ENCODE peak calls at places on chromosomes 7 and 10, in seven cellular contexts. One of them, this sample, is unnamed.

GRCh38 chr10:32948451-32948850 is 9.6 kb downstream of the ITGB1 start:
- DNase-seq in MM.1S: no peak
- DNase-seq in fibroblast of lung: no peak
- DNase-seq in HepG2: peak; percentile 87
- DNase-seq in mesendoderm: peak; percentile 73
- DNase-seq in neural progenitor cell: no peak
- DNase-seq in GM23248: no peak
- DNase-seq in this sample: no peak

GRCh38 chr10:74957199-74958084 is 131.0 kb downstream of the KAT6B start:
- DNase-seq in fibroblast of lung: no peak
- DNase-seq in MM.1S: no peak
- DNase-seq in HepG2: no peak
- DNase-seq in neural progenitor cell: no peak
- DNase-seq in mesendoderm: no peak
- DNase-seq in GM23248: peak; percentile 26
- DNase-seq in this sample: no peak

GRCh38 chr10:79051766-79052165 is 17.0 kb upstream of the ZMIZ1 start:
- DNase-seq in HepG2: no peak
- DNase-seq in mesendoderm: no peak
- DNase-seq in MM.1S: no peak
- DNase-seq in GM23248: no peak
- DNase-seq in neural progenitor cell: no peak
- DNase-seq in fibroblast of lung: no peak
- DNase-seq in this sample: no peak

GRCh38 chr10:12712284-12712983 is 289.1 kb downstream of the CCDC3 start:
- DNase-seq in HepG2: no peak
- DNase-seq in neural progenitor cell: no peak
- DNase-seq in GM23248: no peak
- DNase-seq in mesendoderm: no peak
- DNase-seq in MM.1S: no peak
- DNase-seq in fibroblast of lung: no peak
- DNase-seq in this sample: no peak

GRCh38 chr7:149879801-149880738 is 6.3 kb downstream of the ATP6V0E2 start:
- DNase-seq in fibroblast of lung: no peak
- DNase-seq in neural progenitor cell: no peak
- DNase-seq in HepG2: no peak
- DNase-seq in GM23248: no peak
- DNase-seq in mesendoderm: no peak
- DNase-seq in MM.1S: no peak
- DNase-seq in this sample: no peak

GRCh38 chr7:1675673-1676549 is 5.8 kb downstream of the ELFN1 start:
- DNase-seq in GM23248: no peak
- DNase-seq in MM.1S: no peak
- DNase-seq in fibroblast of lung: no peak
- DNase-seq in HepG2: no peak
- DNase-seq in neural progenitor cell: no peak
- DNase-seq in mesendoderm: no peak
- DNase-seq in this sample: no peak

GRCh38 chr7:129332354-129333056 is 101.7 kb upstream of the STRIP2 start:
- DNase-seq in MM.1S: no peak
- DNase-seq in neural progenitor cell: no peak
- DNase-seq in GM23248: peak; percentile 83
- DNase-seq in mesendoderm: no peak
- DNase-seq in fibroblast of lung: peak; percentile 83
- DNase-seq in HepG2: no peak
- DNase-seq in this sample: peak; percentile 80

GRCh38 chr7:131042269-131043160 is 285.2 kb upstream of the MKLN1 start:
- DNase-seq in fibroblast of lung: no peak
- DNase-seq in GM23248: peak; percentile 35
- DNase-seq in neural progenitor cell: peak; percentile 3
- DNase-seq in MM.1S: no peak
- DNase-seq in mesendoderm: peak; percentile 23
- DNase-seq in HepG2: no peak
- DNase-seq in this sample: no peak

GRCh38 chr7:157391036-157391710 is 54.4 kb downstream of the DNAJB6 start:
- DNase-seq in MM.1S: no peak
- DNase-seq in neural progenitor cell: no peak
- DNase-seq in fibroblast of lung: no peak
- DNase-seq in mesendoderm: no peak
- DNase-seq in HepG2: no peak
- DNase-seq in GM23248: no peak
- DNase-seq in this sample: no peak

GRCh38 chr10:132212816-132213215 is 26.1 kb downstream of the DPYSL4 start:
- DNase-seq in mesendoderm: no peak
- DNase-seq in GM23248: no peak
- DNase-seq in MM.1S: no peak
- DNase-seq in fibroblast of lung: no peak
- DNase-seq in neural progenitor cell: no peak
- DNase-seq in HepG2: no peak
- DNase-seq in this sample: no peak

GRCh38 chr7:51324206-51324884 is 7.7 kb upstream of the COBL start:
- DNase-seq in fibroblast of lung: peak; percentile 16
- DNase-seq in mesendoderm: no peak
- DNase-seq in HepG2: no peak
- DNase-seq in MM.1S: no peak
- DNase-seq in neural progenitor cell: no peak
- DNase-seq in GM23248: peak; percentile 28
- DNase-seq in this sample: no peak

GRCh38 chr10:68218786-68219185 is 13.1 kb downstream of the ATOH7 start:
- DNase-seq in fibroblast of lung: no peak
- DNase-seq in mesendoderm: no peak
- DNase-seq in GM23248: no peak
- DNase-seq in HepG2: no peak
- DNase-seq in MM.1S: no peak
- DNase-seq in neural progenitor cell: no peak
- DNase-seq in this sample: no peak

GRCh38 chr10:13660545-13660920 is 73.8 kb downstream of the PRPF18 start:
- DNase-seq in MM.1S: no peak
- DNase-seq in HepG2: no peak
- DNase-seq in GM23248: peak; percentile 53
- DNase-seq in fibroblast of lung: peak; percentile 56
- DNase-seq in mesendoderm: no peak
- DNase-seq in neural progenitor cell: no peak
- DNase-seq in this sample: no peak

GRCh38 chr10:78817361-78817760 is 251.4 kb upstream of the ZMIZ1 start:
- DNase-seq in MM.1S: no peak
- DNase-seq in GM23248: no peak
- DNase-seq in mesendoderm: no peak
- DNase-seq in fibroblast of lung: peak; percentile 51
- DNase-seq in neural progenitor cell: no peak
- DNase-seq in HepG2: no peak
- DNase-seq in this sample: no peak

GRCh38 chr10:43891241-43891640 is 242.6 kb upstream of the ZNF32 start:
- DNase-seq in mesendoderm: no peak
- DNase-seq in GM23248: no peak
- DNase-seq in MM.1S: no peak
- DNase-seq in HepG2: no peak
- DNase-seq in neural progenitor cell: no peak
- DNase-seq in fibroblast of lung: no peak
- DNase-seq in this sample: peak; percentile 41

GRCh38 chr10:117411440-117412428 is 36.5 kb upstream of the PDZD8 start:
- DNase-seq in neural progenitor cell: no peak
- DNase-seq in HepG2: no peak
- DNase-seq in GM23248: no peak
- DNase-seq in MM.1S: no peak
- DNase-seq in mesendoderm: no peak
- DNase-seq in fibroblast of lung: no peak
- DNase-seq in this sample: no peak

GRCh38 chr7:21364838-21365267 is 63.0 kb upstream of the SP4 start:
- DNase-seq in MM.1S: no peak
- DNase-seq in GM23248: no peak
- DNase-seq in fibroblast of lung: no peak
- DNase-seq in mesendoderm: no peak
- DNase-seq in neural progenitor cell: no peak
- DNase-seq in HepG2: peak; percentile 9
- DNase-seq in this sample: peak; percentile 69

GRCh38 chr7:21368317-21368716 is 59.6 kb upstream of the SP4 start:
- DNase-seq in neural progenitor cell: no peak
- DNase-seq in MM.1S: no peak
- DNase-seq in HepG2: no peak
- DNase-seq in fibroblast of lung: no peak
- DNase-seq in GM23248: no peak
- DNase-seq in mesendoderm: no peak
- DNase-seq in this sample: no peak

GRCh38 chr7:21367537-21367936 is 60.3 kb upstream of the SP4 start:
- DNase-seq in mesendoderm: no peak
- DNase-seq in HepG2: no peak
- DNase-seq in GM23248: no peak
- DNase-seq in neural progenitor cell: no peak
- DNase-seq in MM.1S: no peak
- DNase-seq in fibroblast of lung: no peak
- DNase-seq in this sample: no peak

GRCh38 chr7:21365866-21366624 is 61.8 kb upstream of the SP4 start:
- DNase-seq in neural progenitor cell: no peak
- DNase-seq in MM.1S: no peak
- DNase-seq in GM23248: peak; percentile 5
- DNase-seq in HepG2: peak; percentile 77
- DNase-seq in mesendoderm: no peak
- DNase-seq in fibroblast of lung: peak; percentile 38
- DNase-seq in this sample: peak; percentile 90

DNA sequence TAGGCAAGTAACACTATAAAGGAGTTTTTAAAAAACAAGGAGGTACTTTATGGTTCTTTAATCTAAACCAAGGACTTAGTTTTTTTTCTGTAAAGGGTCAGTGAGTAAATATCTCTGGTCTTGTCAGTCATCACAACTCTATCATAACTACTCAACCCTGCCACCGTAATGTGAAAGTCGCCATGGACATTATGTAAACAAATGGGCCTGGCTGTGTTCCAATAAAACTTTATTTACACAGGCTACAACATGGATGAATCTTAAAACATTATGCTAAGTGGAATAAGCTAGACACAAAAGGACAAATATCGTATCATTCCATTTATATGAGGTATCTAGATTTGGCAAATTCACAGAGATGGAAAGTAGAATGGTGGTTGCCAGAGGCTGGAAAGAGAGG is 60.8 kb upstream of the SP4 start:
- DNase-seq in mesendoderm: no peak
- DNase-seq in neural progenitor cell: no peak
- DNase-seq in GM23248: no peak
- DNase-seq in HepG2: no peak
- DNase-seq in MM.1S: no peak
- DNase-seq in fibroblast of lung: no peak
- DNase-seq in this sample: peak; percentile 71
- H3K27ac ChIP-seq in mesendoderm: no peak overlapping the region
- H3K27ac ChIP-seq in neural progenitor cell: no peak overlapping the region
- H3K27ac ChIP-seq in GM23248: no peak overlapping the region
- H3K27ac ChIP-seq in HepG2: no peak overlapping the region
- H3K27ac ChIP-seq in MM.1S: no peak overlapping the region
- H3K27ac ChIP-seq in fibroblast of lung: no peak overlapping the region
- H3K27ac ChIP-seq in this sample: peak overlapping the region; percentile 84

DNA sequence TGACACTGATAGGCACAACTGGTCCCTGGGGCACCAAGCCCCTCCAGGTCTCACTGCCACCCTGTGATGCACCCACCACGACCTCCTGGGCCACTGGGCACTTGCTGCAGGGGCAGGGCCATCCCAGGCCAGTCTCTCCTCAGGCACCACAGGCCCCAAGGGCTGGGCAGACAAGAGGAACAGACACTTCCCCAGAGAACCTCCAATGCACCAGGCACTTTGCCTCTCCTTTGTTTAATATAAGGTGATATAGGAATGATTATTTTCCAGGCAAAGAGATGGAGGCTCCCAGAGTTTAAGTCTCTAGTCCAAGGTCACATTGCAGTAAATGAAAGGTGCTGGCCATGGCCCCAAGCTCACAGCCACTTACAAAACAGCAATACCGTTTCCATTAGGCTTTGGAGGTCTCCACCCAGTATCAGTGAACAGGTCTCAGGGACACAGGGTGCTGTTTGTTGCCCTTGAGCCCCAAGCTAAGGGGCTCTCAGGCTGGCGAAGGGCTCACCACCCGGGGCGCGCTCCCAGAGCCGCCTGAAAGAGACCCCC is 4.5 kb downstream of the DEPP1 start:
- DNase-seq in neural progenitor cell: no peak
- DNase-seq in HepG2: no peak
- DNase-seq in mesendoderm: no peak
- DNase-seq in MM.1S: no peak
- DNase-seq in GM23248: no peak
- DNase-seq in fibroblast of lung: no peak
- DNase-seq in this sample: no peak
- H3K9ac ChIP-seq in neural progenitor cell: no peak overlapping the region
- H3K9ac ChIP-seq in HepG2: peak overlapping the region; percentile 29
- H3K9ac ChIP-seq in mesendoderm: peak overlapping the region; percentile 82
- H3K9ac ChIP-seq in MM.1S: peak overlapping the region; percentile 0
- H3K9ac ChIP-seq in GM23248: peak overlapping the region; percentile 82
- H3K9ac ChIP-seq in fibroblast of lung: peak overlapping the region; percentile 33
- H3K9ac ChIP-seq in this sample: peak overlapping the region; percentile 78

GRCh38 chr10:114628106-114628505 is 30.0 kb downstream of the ABLIM1 start:
- DNase-seq in HepG2: no peak
- DNase-seq in neural progenitor cell: no peak
- DNase-seq in GM23248: no peak
- DNase-seq in MM.1S: no peak
- DNase-seq in fibroblast of lung: no peak
- DNase-seq in mesendoderm: no peak
- DNase-seq in this sample: no peak

GRCh38 chr10:114629824-114630430 is 28.1 kb downstream of the ABLIM1 start:
- DNase-seq in fibroblast of lung: no peak
- DNase-seq in HepG2: no peak
- DNase-seq in MM.1S: no peak
- DNase-seq in mesendoderm: no peak
- DNase-seq in GM23248: no peak
- DNase-seq in neural progenitor cell: no peak
- DNase-seq in this sample: peak; percentile 27

GRCh38 chr10:114626841-114627240 is 31.2 kb downstream of the ABLIM1 start:
- DNase-seq in HepG2: no peak
- DNase-seq in mesendoderm: no peak
- DNase-seq in GM23248: no peak
- DNase-seq in MM.1S: no peak
- DNase-seq in fibroblast of lung: no peak
- DNase-seq in neural progenitor cell: no peak
- DNase-seq in this sample: peak; percentile 35

GRCh38 chr10:114631090-114631677 is 26.9 kb downstream of the ABLIM1 start:
- DNase-seq in GM23248: no peak
- DNase-seq in MM.1S: no peak
- DNase-seq in HepG2: no peak
- DNase-seq in neural progenitor cell: no peak
- DNase-seq in fibroblast of lung: no peak
- DNase-seq in mesendoderm: no peak
- DNase-seq in this sample: no peak

GRCh38 chr10:114629083-114629823 is 28.8 kb downstream of the ABLIM1 start:
- DNase-seq in GM23248: no peak
- DNase-seq in fibroblast of lung: no peak
- DNase-seq in MM.1S: no peak
- DNase-seq in neural progenitor cell: no peak
- DNase-seq in mesendoderm: no peak
- DNase-seq in HepG2: no peak
- DNase-seq in this sample: no peak
- H3K4me3 ChIP-seq in GM23248: no peak overlapping the region
- H3K4me3 ChIP-seq in fibroblast of lung: no peak overlapping the region
- H3K4me3 ChIP-seq in MM.1S: no peak overlapping the region
- H3K4me3 ChIP-seq in neural progenitor cell: no peak overlapping the region
- H3K4me3 ChIP-seq in mesendoderm: no peak overlapping the region
- H3K4me3 ChIP-seq in HepG2: no peak overlapping the region
- H3K4me3 ChIP-seq in this sample: no peak overlapping the region

DNA sequence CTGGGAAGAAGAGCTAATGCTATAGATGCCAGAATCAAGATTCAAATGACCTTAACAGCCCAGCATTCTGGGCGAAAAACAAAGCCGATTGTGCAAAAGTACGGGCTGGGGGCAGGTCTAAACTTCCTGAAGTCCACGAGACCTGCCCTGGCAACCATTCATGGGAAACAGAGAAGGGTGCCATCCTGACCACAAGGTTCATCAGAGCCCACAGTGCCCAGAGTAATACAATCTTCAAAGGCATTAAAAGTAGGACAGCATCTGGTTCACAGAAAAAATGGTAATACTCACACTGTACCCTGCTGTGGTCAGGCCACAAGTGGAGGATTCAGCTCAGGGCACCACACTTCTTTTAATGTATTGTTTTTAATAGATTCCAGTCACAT is 36.1 kb downstream of the SORBS1 start:
- DNase-seq in mesendoderm: no peak
- DNase-seq in GM23248: no peak
- DNase-seq in HepG2: no peak
- DNase-seq in neural progenitor cell: no peak
- DNase-seq in fibroblast of lung: no peak
- DNase-seq in MM.1S: no peak
- DNase-seq in this sample: no peak
- H3K27ac ChIP-seq in mesendoderm: no peak overlapping the region
- H3K27ac ChIP-seq in GM23248: no peak overlapping the region
- H3K27ac ChIP-seq in HepG2: no peak overlapping the region
- H3K27ac ChIP-seq in neural progenitor cell: no peak overlapping the region
- H3K27ac ChIP-seq in fibroblast of lung: no peak overlapping the region
- H3K27ac ChIP-seq in MM.1S: no peak overlapping the region
- H3K27ac ChIP-seq in this sample: no peak overlapping the region

This sample was measured in PC-3.